ENCODE peak calls at places on chromosome 20, in four cellular contexts. X is A549, U is K562, N is GM12878. S is an unnamed sample.

GRCh38 chr20:58713801-58714339 is 21.3 kb downstream of the NPEPL1 start:
- DNase-seq in U (no peak), N (no peak), X (no peak), S (peak)

GRCh38 chr20:44463466-44463865 is 12.2 kb upstream of the TTPAL start:
- DNase-seq in U (no peak), N (no peak), X (no peak), S (no peak)

GRCh38 chr20:2128542-2128941 is 26.9 kb downstream of the STK35 start:
- DNase-seq in X (no peak), N (no peak), U (no peak), S (no peak)

GRCh38 chr20:57259179-57260021 is 7.0 kb downstream of the BMP7 start:
- DNase-seq in U (no peak), X (no peak), N (no peak), S (no peak)

GRCh38 chr20:1644101-1644962 is 13.2 kb downstream of the SIRPG start:
- DNase-seq in X (no peak), N (no peak), U (no peak), S (no peak)

GRCh38 chr20:63085087-63085861 is 78.5 kb upstream of the BHLHE23 start:
- DNase-seq in U (no peak), N (no peak), X (peak), S (no peak)

GRCh38 chr20:64108731-64109389 is 1.5 kb upstream of the NPBWR2 start:
- DNase-seq in N (no peak), X (no peak), U (no peak), S (no peak)

GRCh38 chr20:50438986-50439407 is 71.2 kb upstream of the PTPN1 start:
- DNase-seq in U (peak), N (no peak), X (peak), S (no peak)

GRCh38 chr20:51434556-51435256 is 107.8 kb downstream of the NFATC2 start:
- DNase-seq in U (no peak), N (no peak), X (peak), S (peak)

GRCh38 chr20:23088891-23089290 is 2.8 kb upstream of the CD93 start:
- DNase-seq in X (no peak), N (no peak), U (no peak), S (no peak)
- TF ChIP-seq MYC in X (no peak), N (no peak), U (no peak), S (no peak)

GRCh38 chr20:22684763-22685443 is 100.5 kb upstream of the FOXA2 start:
- DNase-seq in X (peak), N (no peak), U (peak), S (no peak)
- TF ChIP-seq CTCF in X (peak), N (no peak), U (peak), S (no peak)

GRCh38 chr20:31705191-31705590 is 17.5 kb downstream of the BCL2L1 start:
- DNase-seq in N (no peak), U (no peak), X (no peak), S (no peak)

GRCh38 chr20:31707258-31707615 is 15.4 kb downstream of the BCL2L1 start:
- DNase-seq in N (no peak), U (no peak), X (no peak), S (no peak)

GRCh38 chr20:31706607-31707257 is 15.9 kb downstream of the BCL2L1 start:
- DNase-seq in N (no peak), U (peak), X (peak), S (peak)

GRCh38 chr20:31705598-31706597 is 16.8 kb downstream of the BCL2L1 start:
- DNase-seq in X (no peak), N (no peak), U (no peak), S (no peak)

GRCh38 chr20:31704225-31705119 is 18.2 kb downstream of the BCL2L1 start:
- DNase-seq in N (no peak), U (no peak), X (peak), S (no peak)
- TF ChIP-seq POLR2A in N (no peak), U (no peak), X (no peak), S (no peak)

GRCh38 chr20:18224968-18225568 is 63.3 kb upstream of the ZNF133 start:
- DNase-seq in N (no peak), X (peak), U (no peak), S (no peak)
- TF ChIP-seq MYC in N (no peak), X (no peak), U (no peak), S (no peak)

DNA sequence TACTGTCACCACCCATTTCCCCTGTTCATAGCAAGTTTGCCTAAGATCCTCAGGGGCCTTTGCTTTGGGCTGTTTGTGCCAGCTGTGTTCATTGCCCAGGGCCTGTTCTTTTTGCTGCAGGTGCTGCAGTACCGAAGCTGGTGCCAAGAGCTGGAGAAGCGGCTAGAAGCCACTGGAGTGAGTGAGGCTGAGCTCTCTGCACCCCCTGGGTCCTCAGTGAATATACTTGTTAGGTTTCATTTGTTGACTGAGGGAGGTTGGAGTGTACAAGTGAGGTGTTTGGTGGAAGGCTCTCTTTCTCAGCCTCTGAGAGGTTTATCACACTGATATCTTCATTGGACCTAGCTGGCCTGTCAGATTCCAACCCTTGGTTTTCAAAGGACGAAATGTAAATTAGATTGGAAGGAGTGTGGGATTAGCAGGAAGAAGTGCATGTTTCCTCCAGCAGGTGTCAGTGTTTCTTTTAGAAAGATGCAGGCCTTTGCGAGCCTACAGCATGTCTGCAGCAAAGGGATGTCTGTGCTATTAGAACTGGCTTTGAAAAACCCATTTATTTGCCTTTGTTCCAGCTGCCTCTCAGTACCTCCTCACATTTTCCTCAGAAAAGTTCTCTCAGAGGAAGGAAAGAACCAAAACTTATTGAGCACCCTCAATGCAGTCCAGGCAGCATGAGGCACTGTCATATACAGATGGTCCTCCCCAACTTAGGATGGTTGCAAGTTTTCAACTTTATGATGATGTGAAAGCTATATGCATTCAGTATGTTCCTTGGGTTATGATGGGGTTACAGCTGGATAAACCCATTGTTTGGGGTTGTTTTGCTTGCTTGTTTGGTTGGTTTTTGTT is 8.3 kb downstream of the CEP250 start:
- DNase-seq in N (no peak), X (peak), U (peak), S (peak)
- TF ChIP-seq CTCF in N (peak), X (peak), U (peak), S (peak)

GRCh38 chr20:35899064-35899463 is 55.2 kb downstream of the SCAND1 start:
- DNase-seq in U (no peak), N (no peak), X (no peak), S (no peak)
- TF ChIP-seq POLR2A in U (no peak), N (no peak), X (no peak), S (no peak)

DNA sequence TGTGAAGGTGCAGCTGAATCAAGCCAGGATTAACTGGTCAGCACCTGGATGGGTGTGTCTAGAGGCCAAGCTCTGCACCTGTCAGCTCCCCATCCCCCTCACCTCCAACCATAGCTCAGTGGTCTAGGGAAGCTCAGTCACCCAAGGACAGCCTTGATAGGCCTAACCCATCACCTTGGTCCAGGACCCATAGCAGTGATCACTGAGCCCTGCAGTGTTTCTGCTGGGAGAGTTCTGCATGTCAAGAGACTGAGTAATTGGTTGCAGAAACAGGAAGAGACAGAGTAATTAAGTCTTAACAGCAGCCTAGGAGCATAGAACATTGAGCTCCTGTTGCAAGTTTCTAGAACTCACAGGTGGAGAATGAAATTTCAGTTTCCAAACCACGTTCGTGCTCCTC is 18.7 kb upstream of the RALGAPB start:
- DNase-seq in X (no peak), N (peak), U (no peak), S (no peak)
- TF ChIP-seq MYC in X (no peak), N (no peak), U (no peak), S (no peak)

GRCh38 chr20:10707791-10708190 is 34.0 kb upstream of the JAG1 start:
- DNase-seq in N (no peak), U (no peak), X (no peak), S (no peak)

GRCh38 chr20:10708342-10709185 is 34.8 kb upstream of the JAG1 start:
- DNase-seq in N (no peak), U (no peak), X (peak), S (no peak)

GRCh38 chr20:10706460-10706811 is 32.6 kb upstream of the JAG1 start:
- DNase-seq in X (no peak), U (no peak), N (no peak), S (no peak)

GRCh38 chr20:10705801-10706459 is 32.1 kb upstream of the JAG1 start:
- DNase-seq in X (peak), U (no peak), N (no peak), S (no peak)

DNA sequence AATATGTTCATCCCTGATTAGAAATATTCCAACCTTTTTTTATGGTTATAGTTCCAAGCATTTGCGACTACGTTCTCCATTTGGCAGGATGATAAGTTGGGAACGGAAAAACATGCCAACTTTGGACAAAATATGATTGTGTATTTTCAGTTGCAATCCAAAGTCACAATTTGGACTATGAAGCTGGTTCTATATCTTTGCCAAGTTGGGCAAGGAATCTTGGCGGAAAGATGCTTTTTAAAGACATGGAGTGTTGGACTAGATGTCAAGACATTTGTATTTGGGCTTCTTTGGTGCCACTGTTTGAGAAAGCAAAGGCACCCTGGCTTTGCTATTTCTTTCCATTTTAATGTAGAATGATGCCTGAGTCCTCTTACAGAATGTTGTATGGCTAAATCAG is 33.3 kb upstream of the JAG1 start:
- DNase-seq in U (no peak), N (no peak), X (no peak), S (no peak)
- TF ChIP-seq CTCF in U (no peak), N (no peak), X (no peak), S (no peak)

GRCh38 chr20:32484221-32485125 is 100.7 kb downstream of the NOL4L start:
- DNase-seq in U (no peak), N (no peak), X (peak), S (peak)
- TF ChIP-seq POLR2A in U (no peak), N (no peak), X (no peak), S (no peak)